ENCODE peak calls at places on chromosomes 12 and 14, in six cellular contexts. R, S, I, V, L and W are unnamed samples.

GRCh38 chr14:89056394-89056793 is 231.9 kb downstream of the TTC8 start:
- DNase-seq in S (no peak), I (no peak), V (no peak), L (no peak), R (no peak), W (no peak)

GRCh38 chr12:27366621-27367020 is 34.0 kb downstream of the BMAL2 start:
- DNase-seq in V (no peak), R (no peak), I (no peak), S (no peak), L (no peak), W (no peak)

GRCh38 chr12:114409796-114410520 is 4.0 kb upstream of the TBX5 start:
- DNase-seq in I (no peak), R (no peak), S (peak; percentile 36), V (no peak), L (no peak), W (no peak)

GRCh38 chr14:69043007-69043444 is 63.9 kb upstream of the ACTN1 start:
- DNase-seq in R (no peak), S (no peak), I (no peak), V (peak; percentile 44), L (no peak), W (no peak)

GRCh38 chr12:81722004-81722403 is 37.1 kb downstream of the PPFIA2 start:
- DNase-seq in L (no peak), S (peak; percentile 5), V (no peak), R (no peak), I (no peak), W (no peak)

GRCh38 chr12:116642683-116643082 is 83.5 kb downstream of the MAP1LC3B2 start:
- DNase-seq in L (peak; percentile 20), I (no peak), S (peak; percentile 22), V (no peak), R (no peak), W (no peak)

GRCh38 chr14:75379246-75379929 is 48.4 kb upstream of the JDP2 start:
- DNase-seq in I (no peak), S (no peak), V (no peak), R (no peak), L (no peak), W (no peak)

GRCh38 chr14:90698379-90698869 is 117.8 kb downstream of the TTC7B start:
- DNase-seq in S (peak; percentile 49), I (no peak), R (no peak), V (peak; percentile 65), L (no peak), W (no peak)

GRCh38 chr14:38127784-38128183 is 79.9 kb upstream of the SSTR1 start:
- DNase-seq in I (no peak), S (peak; percentile 46), V (no peak), L (no peak), R (no peak), W (no peak)

GRCh38 chr12:56630180-56630632 is at the start of gene BAZ2A:
- DNase-seq in I (peak; percentile 33), R (no peak), L (peak; percentile 90), S (peak; percentile 67), V (peak; percentile 91), W (no peak)

GRCh38 chr14:104159990-104160389 is 21.6 kb downstream of the KIF26A start:
- DNase-seq in I (no peak), V (no peak), R (no peak), S (no peak), L (no peak), W (no peak)

GRCh38 chr12:96295532-96296160 is 101.5 kb downstream of the ELK3 start:
- DNase-seq in R (no peak), S (peak; percentile 9), L (no peak), I (no peak), V (no peak), W (no peak)

GRCh38 chr14:31902915-31903646 is 174.0 kb upstream of the ARHGAP5 start:
- DNase-seq in I (no peak), R (no peak), L (no peak), S (no peak), V (no peak), W (no peak)

GRCh38 chr12:73935817-73936216 is 601.8 kb upstream of the ATXN7L3B start:
- DNase-seq in R (no peak), V (no peak), I (no peak), L (no peak), S (no peak), W (no peak)

GRCh38 chr14:23514009-23514962 is 37.3 kb downstream of the ZFHX2 start:
- DNase-seq in R (no peak), I (no peak), L (no peak), S (no peak), V (no peak), W (no peak)

GRCh38 chr14:103140316-103141109 is 17.3 kb downstream of the TNFAIP2 start:
- DNase-seq in L (peak; percentile 47), I (no peak), V (no peak), S (no peak), R (no peak), W (no peak)

GRCh38 chr14:103543721-103544626 is 15.0 kb downstream of the TRMT61A start:
- DNase-seq in I (no peak), S (no peak), V (peak; percentile 57), R (no peak), L (no peak), W (no peak)

GRCh38 chr12:116924558-116925453 is 14.1 kb downstream of the FBXW8 start:
- DNase-seq in L (peak; percentile 42), I (peak; percentile 44), S (peak; percentile 94), R (peak; percentile 41), V (peak; percentile 34), W (peak; percentile 28)

GRCh38 chr14:93788557-93789365 is 476 bp upstream of the PRIMA1 start:
- DNase-seq in S (peak; percentile 14), L (no peak), V (peak; percentile 49), R (no peak), I (no peak), W (no peak)

GRCh38 chr12:13727707-13728147 is 253.7 kb downstream of the GRIN2B start:
- DNase-seq in I (no peak), S (no peak), V (no peak), L (no peak), R (no peak), W (no peak)

GRCh38 chr14:33515899-33516298 is 435.0 kb downstream of the EGLN3 start:
- DNase-seq in L (no peak), I (no peak), R (no peak), S (no peak), V (no peak), W (no peak)

GRCh38 chr12:101963703-101964102 is 86.3 kb downstream of the DRAM1 start:
- DNase-seq in R (no peak), V (no peak), I (no peak), S (no peak), L (no peak), W (no peak)

GRCh38 chr14:100586520-100587247 is 533 bp downstream of the BEGAIN start:
- DNase-seq in V (peak; percentile 15), I (no peak), R (peak; percentile 16), L (peak; percentile 41), S (peak; percentile 53), W (no peak)

GRCh38 chr14:67517083-67517482 is 16.0 kb upstream of the PLEKHH1 start:
- DNase-seq in S (no peak), L (no peak), R (no peak), V (no peak), I (no peak), W (no peak)
- TF ChIP-seq CTCF in S (no peak), L (no peak), R (no peak), V (no peak), I (no peak), W (no peak)

GRCh38 chr14:95534299-95535225 is at the start of gene GLRX5:
- DNase-seq in S (peak; percentile 100), L (peak; percentile 97), R (peak; percentile 100), V (peak; percentile 97), I (peak; percentile 100), W (peak; percentile 100)
- TF ChIP-seq CTCF in S (no peak), L (no peak), R (no peak), V (no peak), I (no peak), W (no peak)

GRCh38 chr12:120229071-120229582 is 28.2 kb upstream of the RPLP0 start:
- DNase-seq in L (peak; percentile 97), S (no peak), R (no peak), I (no peak), V (no peak), W (no peak)

GRCh38 chr12:120229583-120230325 is 28.8 kb upstream of the RPLP0 start:
- DNase-seq in R (no peak), I (no peak), V (peak; percentile 30), L (no peak), S (peak; percentile 54), W (no peak)

GRCh38 chr12:120230326-120230973 is 29.5 kb upstream of the RPLP0 start:
- DNase-seq in R (peak; percentile 95), L (peak; percentile 96), S (peak; percentile 94), I (peak; percentile 94), V (peak; percentile 88), W (peak; percentile 86)

GRCh38 chr12:120230974-120231315 is 30.0 kb upstream of the RPLP0 start:
- DNase-seq in S (no peak), L (no peak), I (no peak), V (no peak), R (no peak), W (no peak)

GRCh38 chr12:120231316-120232011 is 30.6 kb upstream of the RPLP0 start:
- DNase-seq in I (peak; percentile 70), L (peak; percentile 91), V (peak; percentile 74), R (peak; percentile 94), S (peak; percentile 96), W (peak; percentile 50)
- TF ChIP-seq CTCF in I (peak; percentile 40), L (peak; percentile 20), V (no peak), R (peak; percentile 30), S (peak; percentile 24), W (no peak)

GRCh38 chr12:112523856-112524255 is 105.1 kb downstream of the PTPN11 start:
- DNase-seq in L (no peak), R (no peak), S (no peak), I (no peak), V (no peak), W (no peak)

GRCh38 chr12:112525426-112525809 is 106.7 kb downstream of the PTPN11 start:
- DNase-seq in S (no peak), I (no peak), L (no peak), R (no peak), V (no peak), W (no peak)

GRCh38 chr12:112524269-112524668 is 105.5 kb downstream of the PTPN11 start:
- DNase-seq in L (no peak), R (no peak), I (no peak), V (no peak), S (no peak), W (no peak)

GRCh38 chr12:112527082-112527481 is 108.3 kb downstream of the PTPN11 start:
- DNase-seq in L (no peak), I (no peak), R (no peak), V (no peak), S (no peak), W (no peak)

DNA sequence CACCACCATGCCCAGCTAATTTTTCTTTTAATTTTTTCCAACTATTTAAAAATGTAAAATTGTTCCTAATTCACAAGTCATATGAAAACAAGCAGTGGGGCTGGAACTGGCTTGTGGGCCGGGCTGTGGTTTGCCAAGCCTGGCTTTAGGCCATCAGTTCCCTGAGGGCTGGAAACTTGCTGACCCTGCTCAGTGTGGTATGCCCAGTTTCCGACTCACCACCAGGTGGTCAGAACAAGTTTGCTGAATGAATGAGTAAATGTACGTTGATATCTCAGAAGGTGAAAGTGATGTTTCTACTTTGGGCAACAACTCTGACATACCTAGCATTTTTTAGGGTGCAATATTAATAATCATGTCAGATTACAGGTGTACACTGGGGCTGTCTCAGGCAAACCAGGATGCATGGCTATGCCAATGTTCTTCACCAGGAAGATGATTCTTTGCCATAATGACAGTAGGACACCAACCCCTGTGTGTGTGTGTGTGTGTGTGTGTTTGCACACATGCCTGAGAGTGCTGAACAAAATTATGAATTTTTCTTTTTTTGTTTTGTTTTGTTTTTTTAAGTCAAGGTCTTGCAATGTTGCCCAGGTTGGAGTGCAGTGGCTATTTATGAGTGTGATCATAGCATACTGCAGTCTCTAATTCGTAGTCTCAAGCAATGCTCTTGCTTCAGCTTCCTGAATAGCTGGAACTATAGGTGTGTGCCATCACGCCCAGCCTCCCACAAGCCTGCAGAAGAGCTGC is 106.1 kb downstream of the PTPN11 start:
- DNase-seq in L (no peak), I (no peak), V (no peak), R (peak; percentile 7), S (peak; percentile 16), W (no peak)
- TF ChIP-seq CTCF in L (no peak), I (peak; percentile 7), V (no peak), R (no peak), S (no peak), W (no peak)